ENCODE peak calls at places on chromosomes 1 and 21, in ten cellular contexts. One of them, this sample, is unnamed.

GRCh38 chr1:235864965-235865525 is 1.7 kb downstream of the LYST start:
- DNase-seq in esophagus muscularis mucosa: no peak
- DNase-seq in AG10803: no peak
- DNase-seq in left ventricle myocardium inferior: no peak
- DNase-seq in lung: no peak
- DNase-seq in mucosa of descending colon: no peak
- DNase-seq in epithelial cell of esophagus: no peak
- DNase-seq in fibroblast of lung: no peak
- DNase-seq in A549: no peak
- DNase-seq in Karpas-422: peak
- DNase-seq in this sample: no peak

GRCh38 chr1:182080955-182081582 is 19.6 kb upstream of the ZNF648 start:
- DNase-seq in mucosa of descending colon: no peak
- DNase-seq in esophagus muscularis mucosa: no peak
- DNase-seq in AG10803: peak
- DNase-seq in Karpas-422: peak
- DNase-seq in left ventricle myocardium inferior: no peak
- DNase-seq in A549: peak
- DNase-seq in epithelial cell of esophagus: peak
- DNase-seq in fibroblast of lung: peak
- DNase-seq in lung: no peak
- DNase-seq in this sample: peak

GRCh38 chr21:45504516-45505415 is 37.5 kb downstream of the SLC19A1 start:
- DNase-seq in lung: no peak
- DNase-seq in mucosa of descending colon: peak
- DNase-seq in A549: no peak
- DNase-seq in fibroblast of lung: no peak
- DNase-seq in esophagus muscularis mucosa: no peak
- DNase-seq in epithelial cell of esophagus: no peak
- DNase-seq in Karpas-422: no peak
- DNase-seq in AG10803: no peak
- DNase-seq in left ventricle myocardium inferior: peak
- DNase-seq in this sample: no peak

GRCh38 chr1:107198581-107198980 is 57.7 kb downstream of the NTNG1 start:
- DNase-seq in mucosa of descending colon: no peak
- DNase-seq in A549: no peak
- DNase-seq in epithelial cell of esophagus: no peak
- DNase-seq in esophagus muscularis mucosa: no peak
- DNase-seq in left ventricle myocardium inferior: no peak
- DNase-seq in fibroblast of lung: peak
- DNase-seq in lung: no peak
- DNase-seq in AG10803: peak
- DNase-seq in Karpas-422: no peak
- DNase-seq in this sample: no peak

GRCh38 chr1:182629674-182630073 is 25.5 kb upstream of the RGS16 start:
- DNase-seq in A549: no peak
- DNase-seq in left ventricle myocardium inferior: no peak
- DNase-seq in fibroblast of lung: no peak
- DNase-seq in lung: no peak
- DNase-seq in mucosa of descending colon: no peak
- DNase-seq in esophagus muscularis mucosa: no peak
- DNase-seq in AG10803: no peak
- DNase-seq in Karpas-422: no peak
- DNase-seq in epithelial cell of esophagus: no peak
- DNase-seq in this sample: no peak

GRCh38 chr1:41486053-41486891 is 1.8 kb upstream of the EDN2 start:
- DNase-seq in fibroblast of lung: peak
- DNase-seq in esophagus muscularis mucosa: no peak
- DNase-seq in A549: peak
- DNase-seq in epithelial cell of esophagus: no peak
- DNase-seq in Karpas-422: no peak
- DNase-seq in lung: no peak
- DNase-seq in AG10803: peak
- DNase-seq in left ventricle myocardium inferior: no peak
- DNase-seq in mucosa of descending colon: peak
- DNase-seq in this sample: no peak

GRCh38 chr1:42319128-42319851 is 15.7 kb downstream of the FOXJ3 start:
- DNase-seq in fibroblast of lung: peak
- DNase-seq in mucosa of descending colon: no peak
- DNase-seq in epithelial cell of esophagus: no peak
- DNase-seq in A549: no peak
- DNase-seq in esophagus muscularis mucosa: no peak
- DNase-seq in Karpas-422: no peak
- DNase-seq in AG10803: peak
- DNase-seq in lung: no peak
- DNase-seq in left ventricle myocardium inferior: no peak
- DNase-seq in this sample: no peak

GRCh38 chr1:85681087-85681486 is 27.1 kb downstream of the ZNHIT6 start:
- DNase-seq in esophagus muscularis mucosa: no peak
- DNase-seq in mucosa of descending colon: no peak
- DNase-seq in Karpas-422: no peak
- DNase-seq in fibroblast of lung: peak
- DNase-seq in AG10803: peak
- DNase-seq in A549: peak
- DNase-seq in lung: no peak
- DNase-seq in epithelial cell of esophagus: no peak
- DNase-seq in left ventricle myocardium inferior: no peak
- DNase-seq in this sample: no peak

GRCh38 chr1:204077979-204078696 is 5.2 kb downstream of the SOX13 start:
- DNase-seq in left ventricle myocardium inferior: no peak
- DNase-seq in A549: peak
- DNase-seq in fibroblast of lung: peak
- DNase-seq in epithelial cell of esophagus: peak
- DNase-seq in esophagus muscularis mucosa: no peak
- DNase-seq in lung: peak
- DNase-seq in Karpas-422: no peak
- DNase-seq in mucosa of descending colon: no peak
- DNase-seq in AG10803: no peak
- DNase-seq in this sample: peak

GRCh38 chr1:115210302-115210711 is 121.0 kb upstream of the TSPAN2 start:
- DNase-seq in fibroblast of lung: peak
- DNase-seq in lung: no peak
- DNase-seq in Karpas-422: no peak
- DNase-seq in mucosa of descending colon: no peak
- DNase-seq in AG10803: peak
- DNase-seq in esophagus muscularis mucosa: no peak
- DNase-seq in A549: no peak
- DNase-seq in left ventricle myocardium inferior: no peak
- DNase-seq in epithelial cell of esophagus: peak
- DNase-seq in this sample: no peak

GRCh38 chr1:65264197-65264929 is 45.0 kb upstream of the DNAJC6 start:
- DNase-seq in left ventricle myocardium inferior: peak
- DNase-seq in esophagus muscularis mucosa: peak
- DNase-seq in A549: peak
- DNase-seq in Karpas-422: no peak
- DNase-seq in AG10803: peak
- DNase-seq in epithelial cell of esophagus: peak
- DNase-seq in fibroblast of lung: peak
- DNase-seq in mucosa of descending colon: no peak
- DNase-seq in lung: no peak
- DNase-seq in this sample: no peak

GRCh38 chr1:203268901-203269653 is 36.2 kb upstream of the BTG2 start:
- DNase-seq in esophagus muscularis mucosa: peak
- DNase-seq in AG10803: peak
- DNase-seq in fibroblast of lung: peak
- DNase-seq in lung: no peak
- DNase-seq in left ventricle myocardium inferior: no peak
- DNase-seq in epithelial cell of esophagus: peak
- DNase-seq in A549: peak
- DNase-seq in Karpas-422: peak
- DNase-seq in mucosa of descending colon: no peak
- DNase-seq in this sample: peak

GRCh38 chr1:17281775-17282181 is 26.2 kb upstream of the PADI4 start:
- DNase-seq in Karpas-422: no peak
- DNase-seq in epithelial cell of esophagus: peak
- DNase-seq in fibroblast of lung: no peak
- DNase-seq in lung: no peak
- DNase-seq in esophagus muscularis mucosa: no peak
- DNase-seq in mucosa of descending colon: no peak
- DNase-seq in AG10803: no peak
- DNase-seq in A549: no peak
- DNase-seq in left ventricle myocardium inferior: no peak
- DNase-seq in this sample: no peak

GRCh38 chr1:94679336-94680007 is 137.9 kb upstream of the F3 start:
- DNase-seq in Karpas-422: no peak
- DNase-seq in esophagus muscularis mucosa: no peak
- DNase-seq in fibroblast of lung: peak
- DNase-seq in left ventricle myocardium inferior: peak
- DNase-seq in lung: peak
- DNase-seq in A549: no peak
- DNase-seq in epithelial cell of esophagus: no peak
- DNase-seq in AG10803: no peak
- DNase-seq in mucosa of descending colon: no peak
- DNase-seq in this sample: no peak

GRCh38 chr1:21842606-21843162 is 30.6 kb downstream of the LDLRAD2 start:
- DNase-seq in epithelial cell of esophagus: no peak
- DNase-seq in left ventricle myocardium inferior: no peak
- DNase-seq in Karpas-422: no peak
- DNase-seq in mucosa of descending colon: no peak
- DNase-seq in lung: no peak
- DNase-seq in AG10803: no peak
- DNase-seq in fibroblast of lung: no peak
- DNase-seq in A549: no peak
- DNase-seq in esophagus muscularis mucosa: no peak
- DNase-seq in this sample: no peak

GRCh38 chr1:110765640-110766335 is 91.0 kb upstream of the KCNA3 start:
- DNase-seq in A549: peak
- DNase-seq in Karpas-422: peak
- DNase-seq in left ventricle myocardium inferior: no peak
- DNase-seq in mucosa of descending colon: no peak
- DNase-seq in AG10803: peak
- DNase-seq in esophagus muscularis mucosa: no peak
- DNase-seq in fibroblast of lung: peak
- DNase-seq in epithelial cell of esophagus: peak
- DNase-seq in lung: no peak
- DNase-seq in this sample: peak

GRCh38 chr1:83999316-83999819 is 436 bp upstream of the TTLL7 start:
- DNase-seq in esophagus muscularis mucosa: no peak
- DNase-seq in left ventricle myocardium inferior: peak
- DNase-seq in A549: peak
- DNase-seq in mucosa of descending colon: peak
- DNase-seq in epithelial cell of esophagus: peak
- DNase-seq in lung: peak
- DNase-seq in AG10803: peak
- DNase-seq in Karpas-422: no peak
- DNase-seq in fibroblast of lung: peak
- DNase-seq in this sample: peak

GRCh38 chr1:101293461-101294045 is 56.7 kb downstream of the S1PR1 start:
- DNase-seq in Karpas-422: no peak
- DNase-seq in lung: no peak
- DNase-seq in epithelial cell of esophagus: no peak
- DNase-seq in esophagus muscularis mucosa: no peak
- DNase-seq in fibroblast of lung: peak
- DNase-seq in A549: no peak
- DNase-seq in mucosa of descending colon: no peak
- DNase-seq in AG10803: peak
- DNase-seq in left ventricle myocardium inferior: no peak
- DNase-seq in this sample: no peak

GRCh38 chr1:172497230-172497629 is 35.7 kb upstream of the SUCO start:
- DNase-seq in A549: peak
- DNase-seq in Karpas-422: no peak
- DNase-seq in left ventricle myocardium inferior: no peak
- DNase-seq in esophagus muscularis mucosa: no peak
- DNase-seq in lung: no peak
- DNase-seq in fibroblast of lung: peak
- DNase-seq in mucosa of descending colon: no peak
- DNase-seq in AG10803: peak
- DNase-seq in epithelial cell of esophagus: peak
- DNase-seq in this sample: peak
- H3K4me3 ChIP-seq in A549: no peak
- H3K4me3 ChIP-seq in Karpas-422: no peak
- H3K4me3 ChIP-seq in left ventricle myocardium inferior: no peak
- H3K4me3 ChIP-seq in esophagus muscularis mucosa: no peak
- H3K4me3 ChIP-seq in lung: no peak
- H3K4me3 ChIP-seq in fibroblast of lung: no peak
- H3K4me3 ChIP-seq in mucosa of descending colon: no peak
- H3K4me3 ChIP-seq in AG10803: no peak
- H3K4me3 ChIP-seq in epithelial cell of esophagus: no peak
- H3K4me3 ChIP-seq in this sample: no peak

GRCh38 chr1:202157945-202158344 is 2.5 kb downstream of the PTPN7 start:
- DNase-seq in left ventricle myocardium inferior: no peak
- DNase-seq in fibroblast of lung: no peak
- DNase-seq in mucosa of descending colon: no peak
- DNase-seq in Karpas-422: no peak
- DNase-seq in AG10803: no peak
- DNase-seq in A549: no peak
- DNase-seq in lung: no peak
- DNase-seq in esophagus muscularis mucosa: no peak
- DNase-seq in epithelial cell of esophagus: no peak
- DNase-seq in this sample: no peak
- H3K4me3 ChIP-seq in left ventricle myocardium inferior: no peak
- H3K4me3 ChIP-seq in fibroblast of lung: no peak
- H3K4me3 ChIP-seq in mucosa of descending colon: no peak
- H3K4me3 ChIP-seq in Karpas-422: no peak
- H3K4me3 ChIP-seq in AG10803: no peak
- H3K4me3 ChIP-seq in A549: no peak
- H3K4me3 ChIP-seq in lung: no peak
- H3K4me3 ChIP-seq in esophagus muscularis mucosa: no peak
- H3K4me3 ChIP-seq in epithelial cell of esophagus: no peak
- H3K4me3 ChIP-seq in this sample: no peak

DNA sequence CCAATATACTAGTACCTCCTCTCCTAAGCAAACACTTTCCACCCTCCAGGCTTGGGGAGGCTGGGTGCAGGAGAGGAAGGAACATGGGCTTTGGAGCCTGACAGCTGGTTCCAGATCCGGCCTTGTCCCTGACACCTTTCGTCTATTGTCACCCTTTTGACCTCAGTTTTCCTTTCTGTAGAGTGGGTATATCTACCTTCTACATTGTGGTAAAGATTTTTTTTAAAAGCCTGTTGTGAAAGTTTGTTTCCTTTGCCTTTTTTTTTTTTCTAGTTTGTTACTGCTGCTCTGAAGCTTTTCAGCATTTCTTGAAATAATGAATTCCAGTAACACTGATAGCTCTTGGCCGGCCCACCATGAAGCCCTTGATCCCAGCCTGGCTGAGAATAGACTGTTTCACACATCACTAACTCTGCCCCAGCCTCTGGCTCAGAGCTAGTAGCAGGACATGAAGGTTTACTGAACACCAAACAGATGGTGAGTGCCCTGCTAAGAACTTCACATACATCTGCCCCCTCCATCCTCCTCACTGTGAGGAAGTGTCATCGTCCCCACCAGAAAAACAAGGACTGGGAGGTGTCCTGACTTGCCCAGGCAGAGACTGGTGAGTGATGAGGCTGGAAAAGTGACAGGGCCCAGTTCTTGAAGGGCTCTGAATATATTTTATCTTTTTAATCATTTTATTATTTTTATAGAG is 33.1 kb upstream of the ID3 start:
- DNase-seq in esophagus muscularis mucosa: no peak
- DNase-seq in lung: no peak
- DNase-seq in AG10803: peak
- DNase-seq in epithelial cell of esophagus: peak
- DNase-seq in mucosa of descending colon: no peak
- DNase-seq in A549: no peak
- DNase-seq in left ventricle myocardium inferior: no peak
- DNase-seq in Karpas-422: no peak
- DNase-seq in fibroblast of lung: no peak
- DNase-seq in this sample: peak
- H3K4me3 ChIP-seq in esophagus muscularis mucosa: no peak
- H3K4me3 ChIP-seq in lung: no peak
- H3K4me3 ChIP-seq in AG10803: no peak
- H3K4me3 ChIP-seq in epithelial cell of esophagus: no peak
- H3K4me3 ChIP-seq in mucosa of descending colon: no peak
- H3K4me3 ChIP-seq in A549: no peak
- H3K4me3 ChIP-seq in left ventricle myocardium inferior: no peak
- H3K4me3 ChIP-seq in Karpas-422: no peak
- H3K4me3 ChIP-seq in fibroblast of lung: no peak
- H3K4me3 ChIP-seq in this sample: no peak

GRCh38 chr1:244837597-244838258 is 2.3 kb downstream of the COX20 start:
- DNase-seq in lung: no peak
- DNase-seq in mucosa of descending colon: no peak
- DNase-seq in esophagus muscularis mucosa: no peak
- DNase-seq in left ventricle myocardium inferior: no peak
- DNase-seq in Karpas-422: no peak
- DNase-seq in epithelial cell of esophagus: no peak
- DNase-seq in fibroblast of lung: peak
- DNase-seq in A549: peak
- DNase-seq in AG10803: no peak
- DNase-seq in this sample: no peak
- H3K4me3 ChIP-seq in lung: no peak
- H3K4me3 ChIP-seq in mucosa of descending colon: no peak
- H3K4me3 ChIP-seq in esophagus muscularis mucosa: peak
- H3K4me3 ChIP-seq in left ventricle myocardium inferior: peak
- H3K4me3 ChIP-seq in Karpas-422: peak
- H3K4me3 ChIP-seq in epithelial cell of esophagus: no peak
- H3K4me3 ChIP-seq in fibroblast of lung: peak
- H3K4me3 ChIP-seq in A549: peak
- H3K4me3 ChIP-seq in AG10803: peak
- H3K4me3 ChIP-seq in this sample: no peak

This sample was measured in prostate gland.